ENCODE peak calls at places on chromosomes 1 and 21, in five cellular contexts. N is suprapubic skin, F is tibial nerve, C is ovary, U is sigmoid colon. M is an unnamed sample.

GRCh38 chr1:200381256-200381980 is 28.4 kb downstream of the ZNF281 start:
- DNase-seq in C (no peak), N (no peak), F (no peak), U (no peak), M (no peak)

GRCh38 chr1:35202048-35202719 is 9.2 kb upstream of the SFPQ start:
- DNase-seq in C (peak; percentile 58), F (peak; percentile 73), N (no peak), U (peak; percentile 84), M (no peak)

GRCh38 chr1:116154536-116154935 is 43.3 kb downstream of the MAB21L3 start:
- DNase-seq in F (no peak), U (no peak), C (no peak), N (no peak), M (peak; percentile 62)

GRCh38 chr21:36509966-36510742 is 30.2 kb upstream of the CLDN14 start:
- DNase-seq in N (no peak), C (no peak), U (no peak), F (no peak), M (no peak)

GRCh38 chr1:170267317-170267716 is 121.6 kb downstream of the NTMT2 start:
- DNase-seq in C (no peak), N (no peak), F (no peak), U (no peak), M (no peak)

GRCh38 chr1:206449566-206449965 is 20.7 kb upstream of the IKBKE start:
- DNase-seq in C (no peak), U (no peak), F (no peak), N (no peak), M (no peak)

GRCh38 chr1:42214447-42214871 is 49.9 kb upstream of the GUCA2A start:
- DNase-seq in N (no peak), F (peak; percentile 44), U (no peak), C (no peak), M (no peak)

GRCh38 chr1:22318279-22318983 is 133.2 kb upstream of the ZBTB40 start:
- DNase-seq in N (no peak), U (no peak), F (no peak), C (peak; percentile 59), M (no peak)

GRCh38 chr1:193729429-193729828 is 543.0 kb upstream of the B3GALT2 start:
- DNase-seq in C (no peak), N (no peak), F (no peak), U (no peak), M (no peak)

GRCh38 chr1:33157131-33157530 is 24.7 kb downstream of the TRIM62 start:
- DNase-seq in N (no peak), U (no peak), F (no peak), C (no peak), M (no peak)

GRCh38 chr1:204376919-204377799 is 17.4 kb upstream of the PLEKHA6 start:
- DNase-seq in F (no peak), C (no peak), U (no peak), N (no peak), M (no peak)

DNA sequence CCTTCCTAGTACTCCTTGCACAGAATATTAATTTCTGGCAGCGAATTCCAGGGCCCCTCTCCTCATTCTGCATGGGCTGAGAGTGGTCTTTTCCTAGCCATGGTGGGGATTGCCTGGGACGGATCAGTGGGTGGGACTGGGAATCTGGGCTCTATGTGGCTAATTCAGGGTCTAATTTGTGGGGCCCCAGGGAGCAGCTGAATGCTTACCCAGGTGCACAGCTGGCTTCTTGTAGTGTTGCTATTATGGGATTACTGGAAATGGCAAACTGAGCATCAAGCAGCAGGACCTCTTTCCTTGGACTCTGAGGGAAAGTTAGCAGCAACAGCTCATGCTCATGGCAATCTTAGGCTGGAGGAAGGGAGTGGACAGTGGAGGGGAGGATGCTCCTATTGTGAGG is 187.1 kb upstream of the CACNA1E start:
- DNase-seq in F (no peak), C (no peak), U (no peak), N (no peak), M (no peak)
- TF ChIP-seq EP300 in F (no peak), C (no peak), U (no peak), N (no peak), M (no peak)

GRCh38 chr1:40690919-40691537 is 476 bp upstream of the NFYC start:
- DNase-seq in U (no peak), F (no peak), N (no peak), C (no peak), M (no peak)
- H3K27me3 ChIP-seq in U (no peaks in the 10 kb centered on the region), F (no peaks in the 10 kb centered on the region), N (no peaks in the 10 kb centered on the region), C (no peaks in the 10 kb centered on the region), M (no peaks in the 10 kb centered on the region)

GRCh38 chr1:198283222-198283621 is 126.4 kb downstream of the NEK7 start:
- DNase-seq in U (no peak), C (no peak), N (no peak), F (no peak), M (no peak)
- H3K4me3 ChIP-seq in U (no peak overlapping the region), C (no peak overlapping the region), N (no peak overlapping the region), F (no peak overlapping the region), M (no peak overlapping the region)

GRCh38 chr1:112997781-112998180 is 41.8 kb upstream of the SLC16A1 start:
- DNase-seq in F (no peak), C (no peak), N (no peak), U (peak; percentile 81), M (no peak)
- TF ChIP-seq EP300 in F (no peak), C (no peak), N (no peak), U (peak; percentile 61), M (no peak)

M was measured in esophagus muscularis mucosa.